ENCODE peak calls at places on chromosomes 1 and 21, in eight cellular contexts. O is pancreas; G is activated CD8-positive, alpha-beta T cell treated with anti-CD3 and anti-CD28 coated beads, Interleukin-2, amount 10 ng/mL, durations not matched to agents 7 days and 5 days; S is Right ventricle myocardium superior; N is activated naive CD8-positive, alpha-beta T cell treated with anti-CD3 and anti-CD28 coated beads, Interleukin-2, amount 50 U/mL, for 24 hours; C is lower lobe of right lung; I is activated naive CD4-positive, alpha-beta T cell treated with anti-CD3 and anti-CD28 coated beads, Interleukin-2, amount 50 U/mL, for 72 hours; Q is psoas muscle. K is an unnamed sample.

GRCh38 chr21:32134441-32135159 is 144.2 kb downstream of the MIS18A start:
- ATAC-seq in O (no peak), G (no peak), S (no peak), N (no peak), C (no peak), I (no peak), Q (no peak), K (no peak)

GRCh38 chr1:54600947-54601725 is 22.2 kb downstream of the FAM151A start:
- ATAC-seq in O (no peak), G (no peak), S (no peak), N (no peak), C (no peak), I (no peak), Q (no peak), K (no peak)

GRCh38 chr21:44354775-44355771 is 1.7 kb downstream of the TRPM2 start:
- ATAC-seq in O (no peak), G (peak; percentile 62), S (no peak), N (no peak), C (no peak), I (peak; percentile 46), Q (no peak), K (no peak)

GRCh38 chr1:227774051-227774720 is 39.0 kb downstream of the SNAP47 start:
- ATAC-seq in O (no peak), G (peak; percentile 85), S (no peak), N (peak; percentile 63), C (peak; percentile 34), I (peak; percentile 91), Q (no peak), K (no peak)

GRCh38 chr1:220698607-220699016 is 8.4 kb downstream of the C1orf115 start:
- ATAC-seq in O (peak; percentile 17), G (no peak), S (no peak), N (no peak), C (no peak), I (no peak), Q (no peak), K (no peak)

GRCh38 chr1:23037081-23037740 is 17.9 kb downstream of the KDM1A start:
- ATAC-seq in O (no peak), G (no peak), S (no peak), N (no peak), C (no peak), I (no peak), Q (no peak), K (no peak)

GRCh38 chr1:82565146-82565545 is 764.4 kb downstream of the ADGRL2 start:
- ATAC-seq in O (peak; percentile 62), G (no peak), S (peak; percentile 45), N (no peak), C (no peak), I (no peak), Q (no peak), K (peak; percentile 100)

GRCh38 chr1:184889902-184890301 is 84.4 kb downstream of the NIBAN1 start:
- ATAC-seq in O (peak; percentile 32), G (no peak), S (no peak), N (peak; percentile 22), C (no peak), I (peak; percentile 12), Q (no peak), K (peak; percentile 11)

GRCh38 chr1:64459743-64460142 is 10.2 kb upstream of the CACHD1 start:
- ATAC-seq in O (no peak), G (no peak), S (no peak), N (no peak), C (no peak), I (no peak), Q (no peak), K (no peak)

GRCh38 chr1:67441739-67442286 is 11.6 kb upstream of the SERBP1 start:
- ATAC-seq in O (no peak), G (no peak), S (no peak), N (peak; percentile 98), C (no peak), I (peak; percentile 99), Q (no peak), K (peak; percentile 7)